ENCODE peak calls at places on chromosome 22, in ten cellular contexts. Z, E, C, G, T, V, S, F, M and K are unnamed samples.

GRCh38 chr22:49402169-49402568 is 425.5 kb downstream of the BRD1 start:
- DNase-seq in Z (no peak), E (no peak), C (no peak), G (no peak), T (no peak), V (no peak), S (no peak), F (no peak), M (no peak), K (no peak)

GRCh38 chr22:43136255-43136654 is 6.9 kb downstream of the MCAT start:
- DNase-seq in Z (no peak), E (no peak), C (no peak), G (peak), T (no peak), V (no peak), S (peak), F (peak), M (peak), K (no peak)

GRCh38 chr22:49670610-49671330 is 156.9 kb downstream of the BRD1 start:
- DNase-seq in Z (no peak), E (no peak), C (no peak), G (no peak), T (no peak), V (no peak), S (no peak), F (no peak), M (no peak), K (no peak)

GRCh38 chr22:28933321-28933720 is 49.9 kb downstream of the ZNRF3 start:
- DNase-seq in Z (no peak), E (no peak), C (no peak), G (no peak), T (no peak), V (no peak), S (no peak), F (no peak), M (no peak), K (no peak)

GRCh38 chr22:23790819-23791736 is 4.3 kb downstream of the SMARCB1 start:
- DNase-seq in Z (no peak), E (no peak), C (no peak), G (no peak), T (no peak), V (peak), S (peak), F (peak), M (no peak), K (no peak)

GRCh38 chr22:44361391-44362126 is 48.8 kb upstream of the SHISAL1 start:
- DNase-seq in Z (no peak), E (no peak), C (no peak), G (peak), T (peak), V (no peak), S (no peak), F (no peak), M (peak), K (no peak)

GRCh38 chr22:24937114-24937513 is 9.4 kb downstream of the LHFPL7 start:
- DNase-seq in Z (no peak), E (no peak), C (peak), G (peak), T (no peak), V (no peak), S (no peak), F (peak), M (no peak), K (no peak)

GRCh38 chr22:36860438-36860820 is 377 bp upstream of the NCF4 start:
- DNase-seq in Z (no peak), E (no peak), C (no peak), G (no peak), T (no peak), V (no peak), S (no peak), F (no peak), M (no peak), K (no peak)

GRCh38 chr22:29288837-29289236 is 17.6 kb upstream of the GAS2L1 start:
- DNase-seq in Z (no peak), E (no peak), C (no peak), G (no peak), T (no peak), V (no peak), S (no peak), F (no peak), M (no peak), K (no peak)

GRCh38 chr22:36144886-36145541 is 15.5 kb downstream of the APOL3 start:
- DNase-seq in Z (peak), E (peak), C (peak), G (peak), T (peak), V (peak), S (peak), F (peak), M (no peak), K (peak)

GRCh38 chr22:31218565-31219262 is 6.6 kb downstream of the LIMK2 start:
- DNase-seq in Z (no peak), E (no peak), C (no peak), G (no peak), T (no peak), V (no peak), S (no peak), F (no peak), M (no peak), K (no peak)

GRCh38 chr22:43451651-43452050 is 39.8 kb downstream of the MPPED1 start:
- DNase-seq in Z (no peak), E (no peak), C (no peak), G (no peak), T (no peak), V (no peak), S (no peak), F (no peak), M (no peak), K (no peak)

GRCh38 chr22:35448552-35448922 is 48.6 kb downstream of the MCM5 start:
- DNase-seq in Z (no peak), E (no peak), C (no peak), G (no peak), T (no peak), V (no peak), S (no peak), F (no peak), M (peak), K (no peak)

GRCh38 chr22:50325444-50326224 is 1.2 kb downstream of the DENND6B start:
- DNase-seq in Z (no peak), E (no peak), C (no peak), G (no peak), T (no peak), V (no peak), S (no peak), F (no peak), M (no peak), K (no peak)

DNA sequence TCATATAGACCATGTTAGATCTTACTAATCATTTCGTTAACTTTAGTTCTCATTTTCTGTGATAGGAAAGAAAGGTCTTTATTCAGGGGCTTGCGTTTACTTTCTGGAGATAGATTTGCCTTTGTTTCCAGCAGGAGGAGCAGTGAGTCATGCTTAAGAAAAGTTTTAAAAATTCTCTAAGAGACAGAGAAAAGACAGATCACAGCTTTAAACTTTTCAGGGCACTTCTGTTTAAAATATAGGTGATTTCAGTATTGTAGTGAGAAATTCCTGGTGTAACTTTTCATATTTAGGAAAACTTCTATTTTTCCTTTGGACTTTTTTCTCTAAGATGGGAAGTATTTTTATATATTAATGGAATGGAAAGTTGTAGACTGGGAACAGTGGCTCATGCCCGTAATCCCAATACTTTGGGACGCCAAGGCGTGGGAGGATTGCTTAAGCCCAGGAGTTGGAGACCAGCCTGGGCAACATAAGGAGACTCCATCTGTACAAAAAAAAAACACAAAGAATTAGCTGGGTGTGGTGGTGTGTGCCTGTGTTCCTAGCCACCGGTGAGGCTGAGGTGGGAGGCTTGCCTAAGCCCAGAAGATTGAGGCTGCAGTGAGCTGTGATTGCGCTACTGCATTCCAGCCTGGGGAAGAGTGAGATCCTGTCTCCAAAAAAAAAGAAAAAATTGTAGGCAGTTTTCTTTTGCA is 60.3 kb downstream of the ATXN10 start:
- DNase-seq in Z (no peak), E (no peak), C (no peak), G (peak), T (no peak), V (no peak), S (no peak), F (peak), M (no peak), K (no peak)
- TF ChIP-seq CTCF in Z (no peak), E (peak), C (peak), G (peak), T (no peak), V (peak), S (no peak), F (peak), M (peak), K (peak)

DNA sequence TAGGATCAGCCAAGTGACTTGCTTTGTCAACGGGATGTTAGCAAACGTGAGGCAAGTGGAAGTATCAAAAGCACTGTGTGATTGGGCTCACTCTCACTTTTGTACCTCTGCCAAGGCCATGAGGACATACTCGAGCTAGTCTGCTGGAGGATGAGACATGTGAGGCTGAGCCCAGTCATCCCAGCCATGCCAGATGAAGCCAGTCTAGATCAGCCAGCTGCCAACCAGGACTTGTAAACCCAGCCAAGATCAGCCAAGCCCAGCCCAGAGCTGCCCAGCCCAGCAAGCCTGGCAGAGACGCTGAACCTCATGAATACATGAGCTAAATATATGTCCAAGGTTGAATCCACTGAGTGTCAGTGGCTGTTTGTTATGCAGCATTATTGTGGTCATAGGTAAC is 369.7 kb downstream of the MN1 start:
- DNase-seq in Z (no peak), E (no peak), C (no peak), G (no peak), T (no peak), V (no peak), S (no peak), F (no peak), M (no peak), K (no peak)
- H3K4me3 ChIP-seq in Z (no peak), E (no peak), C (no peak), G (no peak), T (no peak), V (no peak), S (no peak), F (no peak), M (no peak), K (no peak)

DNA sequence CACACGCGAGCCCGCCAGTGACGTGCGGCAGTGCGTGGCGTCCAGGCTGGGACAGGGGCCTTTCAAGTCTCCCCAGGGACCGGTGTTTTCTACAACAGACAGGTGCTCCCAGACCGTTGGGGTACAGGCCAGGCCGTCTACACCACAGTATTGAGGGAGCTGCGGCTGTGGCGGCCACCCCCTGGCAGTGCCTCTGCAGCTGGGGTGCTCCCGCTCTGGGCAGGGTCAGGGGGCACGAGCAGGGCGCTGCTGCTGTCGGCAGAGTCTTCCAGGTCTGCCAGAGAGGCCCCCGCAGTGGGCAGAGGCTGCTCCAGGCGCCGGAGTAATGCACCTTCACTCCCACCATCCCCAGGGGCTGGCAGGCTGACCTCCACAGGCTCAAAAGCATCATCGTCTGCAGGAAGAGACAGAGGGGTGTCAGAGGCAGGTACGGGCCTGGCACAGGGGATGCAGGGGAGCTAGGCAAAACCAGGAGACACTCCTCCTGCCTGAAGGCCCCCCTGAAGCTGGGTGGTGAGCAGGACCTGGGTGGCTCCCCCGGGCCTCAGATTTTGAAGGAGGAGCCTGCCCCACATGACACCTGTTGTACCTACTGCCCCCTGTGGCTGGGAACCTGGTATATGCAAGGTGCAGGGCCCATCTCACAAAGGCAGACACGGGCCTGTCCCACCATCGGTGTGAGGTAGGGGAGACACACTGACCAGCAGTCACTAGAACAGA is 83.3 kb downstream of the DGCR2 start:
- DNase-seq in Z (no peak), E (no peak), C (no peak), G (no peak), T (peak), V (no peak), S (no peak), F (no peak), M (peak), K (no peak)
- TF ChIP-seq CTCF in Z (no peak), E (no peak), C (no peak), G (no peak), T (no peak), V (no peak), S (no peak), F (no peak), M (no peak), K (no peak)

DNA sequence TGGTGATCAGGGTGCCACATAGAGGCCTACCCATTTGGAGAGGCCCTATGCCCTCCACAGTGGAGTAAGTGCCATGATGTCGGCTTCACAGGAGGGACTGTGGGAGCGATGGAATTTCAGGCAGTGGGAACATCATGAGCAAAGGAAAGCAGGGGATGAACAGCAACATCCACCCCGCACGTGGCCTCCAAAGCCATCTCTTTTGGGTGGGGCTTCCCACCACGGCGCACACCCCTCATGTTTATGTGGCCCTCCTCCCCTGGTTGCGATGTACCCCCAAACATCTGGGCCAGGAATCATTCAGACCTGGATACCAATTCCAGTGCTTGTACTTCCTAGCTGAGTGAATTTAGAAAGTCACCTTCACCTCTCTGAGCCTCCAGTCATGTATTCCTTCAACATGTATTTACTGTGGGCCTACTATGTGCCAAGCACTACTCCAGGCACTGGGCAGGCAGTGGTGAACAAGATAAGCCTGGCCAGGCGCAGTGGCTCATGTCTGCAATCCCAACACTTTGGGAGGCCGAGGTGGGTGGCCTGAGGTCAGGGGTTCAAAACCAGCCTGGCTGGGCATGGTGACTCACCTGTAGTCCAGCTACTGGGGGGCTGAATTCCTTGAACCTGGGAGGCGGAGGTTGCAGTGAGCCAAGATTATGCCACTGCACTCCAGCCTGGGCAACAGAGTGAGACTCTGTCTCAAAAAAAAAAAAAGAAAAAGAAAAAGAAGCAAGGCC is 1.8 kb upstream of the MAFF start:
- DNase-seq in Z (no peak), E (no peak), C (no peak), G (no peak), T (no peak), V (no peak), S (no peak), F (no peak), M (no peak), K (no peak)
- H3K4me3 ChIP-seq in Z (no peak), E (no peak), C (no peak), G (no peak), T (no peak), V (no peak), S (no peak), F (no peak), M (no peak), K (no peak)

GRCh38 chr22:19875061-19875530 is 20.4 kb upstream of the GNB1L start:
- DNase-seq in Z (no peak), E (no peak), C (no peak), G (no peak), T (peak), V (no peak), S (no peak), F (no peak), M (peak), K (no peak)

GRCh38 chr22:19875531-19876313 is 21.0 kb upstream of the GNB1L start:
- DNase-seq in Z (no peak), E (no peak), C (peak), G (no peak), T (peak), V (no peak), S (no peak), F (peak), M (peak), K (no peak)

GRCh38 chr22:19877626-19878339 is 23.1 kb upstream of the GNB1L start:
- DNase-seq in Z (no peak), E (no peak), C (peak), G (no peak), T (no peak), V (no peak), S (no peak), F (peak), M (peak), K (no peak)

GRCh38 chr22:19876941-19877625 is 22.4 kb upstream of the GNB1L start:
- DNase-seq in Z (no peak), E (no peak), C (no peak), G (no peak), T (no peak), V (no peak), S (no peak), F (no peak), M (peak), K (no peak)

GRCh38 chr22:19876314-19876940 is 21.8 kb upstream of the GNB1L start:
- DNase-seq in Z (no peak), E (no peak), C (no peak), G (no peak), T (peak), V (no peak), S (no peak), F (peak), M (peak), K (no peak)
- TF ChIP-seq CTCF in Z (no peak), E (no peak), C (no peak), G (no peak), T (no peak), V (no peak), S (no peak), F (no peak), M (no peak), K (no peak)

DNA sequence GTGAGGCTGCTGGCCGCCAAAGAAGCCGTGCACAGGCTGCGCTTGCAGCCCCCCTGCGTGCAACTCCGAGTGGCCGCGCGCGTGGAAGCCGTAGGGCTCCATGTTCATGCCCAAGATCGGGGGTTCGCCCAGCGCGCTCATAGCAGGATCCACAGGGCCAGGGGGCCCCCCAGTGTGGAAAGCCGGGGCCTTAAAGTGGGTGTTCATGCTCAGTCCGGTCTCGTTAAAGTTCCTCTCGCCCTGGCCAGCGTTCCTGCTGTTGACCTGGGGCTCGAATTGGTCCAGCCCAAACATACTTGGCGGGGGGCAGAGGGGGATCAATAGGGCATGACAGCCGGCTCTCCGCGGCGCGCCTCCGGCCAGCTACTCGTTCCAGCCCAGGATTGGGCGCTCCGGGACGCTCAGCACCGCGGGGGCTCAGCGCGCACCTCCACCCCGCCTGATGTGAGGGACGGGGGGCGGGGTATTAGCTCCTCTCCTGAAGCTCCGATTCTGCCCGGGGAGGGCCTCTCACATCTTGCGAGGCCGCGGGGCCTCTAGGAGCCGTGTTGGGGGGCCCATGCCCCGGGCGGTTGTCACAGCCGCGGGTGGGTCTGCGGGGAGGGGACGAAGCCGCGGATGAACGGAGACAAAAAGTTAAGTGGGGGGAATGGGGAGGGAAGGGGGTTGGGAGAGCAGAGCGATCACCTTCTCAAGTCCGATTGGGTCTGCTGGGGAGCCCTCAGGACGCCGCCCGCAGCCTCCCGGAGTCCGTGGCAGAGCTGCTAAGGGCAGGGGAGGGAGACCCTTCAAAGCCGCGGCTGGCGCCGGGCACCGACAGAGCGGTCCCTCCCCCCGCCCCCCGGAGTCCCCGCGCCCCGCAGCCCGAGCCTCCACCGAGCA is 1.1 kb downstream of the MN1 start:
- DNase-seq in Z (no peak), E (no peak), C (no peak), G (no peak), T (peak), V (no peak), S (no peak), F (peak), M (no peak), K (no peak)
- H3K4me3 ChIP-seq in Z (peak), E (no peak), C (peak), G (peak), T (peak), V (peak), S (peak), F (peak), M (peak), K (peak)

GRCh38 chr22:22060200-22061084 is 77.9 kb upstream of the TOP3B start:
- DNase-seq in Z (peak), E (peak), C (peak), G (peak), T (peak), V (no peak), S (peak), F (peak), M (peak), K (no peak)
- TF ChIP-seq CTCF in Z (peak), E (peak), C (peak), G (peak), T (peak), V (peak), S (peak), F (peak), M (peak), K (peak)